ENCODE peak calls at places on chromosomes 1 and 21, in six cellular contexts. R is aorta, G is mammary epithelial cell, B is prostate gland, T is pancreas, S is adrenal gland. W is an unnamed sample. For H3K4me1, the result is how much of the 10 kb centered on the place peaks cover.

GRCh38 chr1:43822040-43822439 is 111.6 kb upstream of the ARTN start:
- DNase-seq in R (peak), G (peak), B (no peak), T (no peak), S (peak), W (peak)

GRCh38 chr1:87578464-87578863 is 249.8 kb downstream of the LMO4 start:
- DNase-seq in R (no peak), G (no peak), B (no peak), T (no peak), S (no peak), W (no peak)

GRCh38 chr1:18931731-18932130 is 24.7 kb downstream of the IFFO2 start:
- DNase-seq in R (no peak), G (no peak), B (no peak), T (no peak), S (no peak), W (no peak)

GRCh38 chr1:24119859-24120756 is 8.2 kb upstream of the MYOM3 start:
- DNase-seq in R (peak), G (peak), B (peak), T (peak), S (peak), W (peak)

GRCh38 chr1:10283318-10283984 is 73.1 kb downstream of the KIF1B start:
- DNase-seq in R (no peak), G (no peak), B (no peak), T (no peak), S (no peak), W (no peak)

GRCh38 chr1:96521994-96522760 is 199.4 kb upstream of the PTBP2 start:
- DNase-seq in R (no peak), G (peak), B (no peak), T (no peak), S (no peak), W (no peak)

GRCh38 chr1:64052777-64053176 is 150.6 kb upstream of the UBE2U start:
- DNase-seq in R (no peak), G (no peak), B (no peak), T (no peak), S (no peak), W (no peak)

GRCh38 chr1:198755715-198756114 is 116.9 kb downstream of the PTPRC start:
- DNase-seq in R (no peak), G (no peak), B (no peak), T (no peak), S (no peak), W (no peak)

GRCh38 chr1:226827458-226827857 is 43.0 kb upstream of the PSEN2 start:
- DNase-seq in R (peak), G (no peak), B (no peak), T (peak), S (peak), W (peak)

GRCh38 chr1:166884040-166884642 is 8.1 kb upstream of the TADA1 start:
- DNase-seq in R (peak), G (peak), B (peak), T (peak), S (peak), W (peak)

GRCh38 chr1:71087713-71088112 is 6.9 kb upstream of the ZRANB2 start:
- DNase-seq in R (no peak), G (no peak), B (no peak), T (no peak), S (no peak), W (no peak)

GRCh38 chr1:183300828-183301227 is 114.8 kb downstream of the LAMC2 start:
- DNase-seq in R (no peak), G (no peak), B (no peak), T (no peak), S (no peak), W (no peak)

GRCh38 chr1:236774926-236775325 is 20.2 kb upstream of the MTR start:
- DNase-seq in R (no peak), G (no peak), B (no peak), T (no peak), S (no peak), W (no peak)

GRCh38 chr1:111032295-111032897 is 68.7 kb upstream of the LRIF1 start:
- DNase-seq in R (no peak), G (peak), B (peak), T (no peak), S (no peak), W (peak)

GRCh38 chr1:101474039-101474665 is 237.3 kb downstream of the S1PR1 start:
- DNase-seq in R (no peak), G (peak), B (no peak), T (no peak), S (no peak), W (no peak)

GRCh38 chr1:110123224-110123623 is 11.0 kb downstream of the UBL4B start:
- DNase-seq in R (no peak), G (no peak), B (no peak), T (no peak), S (no peak), W (no peak)

GRCh38 chr1:23169727-23170335 is 1.2 kb upstream of the LUZP1 start:
- DNase-seq in R (peak), G (peak), B (peak), T (no peak), S (peak), W (peak)

GRCh38 chr1:21814241-21814918 is 2.3 kb downstream of the LDLRAD2 start:
- DNase-seq in R (no peak), G (no peak), B (no peak), T (no peak), S (peak), W (no peak)

GRCh38 chr1:48966583-48966982 is 189.9 kb upstream of the BEND5 start:
- DNase-seq in R (no peak), G (no peak), B (no peak), T (no peak), S (no peak), W (no peak)

GRCh38 chr21:16588433-16588860 is 858.7 kb downstream of the USP25 start:
- DNase-seq in R (peak), G (peak), B (peak), T (peak), S (peak), W (peak)

GRCh38 chr1:39177641-39178040 is 26.9 kb upstream of the MACF1 start:
- DNase-seq in R (no peak), G (no peak), B (no peak), T (no peak), S (no peak), W (no peak)

GRCh38 chr1:76314730-76315129 is 240.2 kb downstream of the ST6GALNAC3 start:
- DNase-seq in R (no peak), G (no peak), B (no peak), T (no peak), S (no peak), W (no peak)

GRCh38 chr1:188769181-188769580 is 1708.5 kb downstream of the BRINP3 start:
- DNase-seq in R (no peak), G (no peak), B (no peak), T (no peak), S (no peak), W (no peak)

GRCh38 chr1:96519851-96520281 is 201.7 kb upstream of the PTBP2 start:
- DNase-seq in R (no peak), G (no peak), B (no peak), T (no peak), S (no peak), W (no peak)

GRCh38 chr1:231376101-231376500 is 38.0 kb downstream of the SPRTN start:
- DNase-seq in R (no peak), G (no peak), B (no peak), T (no peak), S (no peak), W (no peak)

GRCh38 chr1:88646852-88647645 is 37.0 kb upstream of the PKN2 start:
- DNase-seq in R (no peak), G (peak), B (no peak), T (no peak), S (no peak), W (no peak)

GRCh38 chr1:49527606-49528305 is 496.0 kb downstream of the AGBL4 start:
- DNase-seq in R (no peak), G (no peak), B (no peak), T (no peak), S (no peak), W (no peak)

GRCh38 chr1:25804244-25804963 is 4.4 kb downstream of the SELENON start:
- DNase-seq in R (peak), G (no peak), B (no peak), T (no peak), S (no peak), W (no peak)

GRCh38 chr1:178575611-178576331 is 62.9 kb downstream of the TEX35 start:
- DNase-seq in R (no peak), G (no peak), B (no peak), T (no peak), S (no peak), W (no peak)

GRCh38 chr1:152917794-152918193 is 9.4 kb downstream of the IVL start:
- DNase-seq in R (no peak), G (peak), B (no peak), T (no peak), S (peak), W (no peak)

GRCh38 chr1:82015444-82015843 is 214.7 kb downstream of the ADGRL2 start:
- DNase-seq in R (no peak), G (no peak), B (no peak), T (no peak), S (no peak), W (no peak)

GRCh38 chr1:33764149-33764548 is 99.7 kb upstream of the HMGB4 start:
- DNase-seq in R (no peak), G (no peak), B (no peak), T (no peak), S (no peak), W (no peak)

GRCh38 chr1:7471836-7472235 is 299.3 kb upstream of the VAMP3 start:
- DNase-seq in R (no peak), G (no peak), B (no peak), T (no peak), S (no peak), W (no peak)

GRCh38 chr1:7473223-7474142 is 297.6 kb upstream of the VAMP3 start:
- DNase-seq in R (no peak), G (no peak), B (no peak), T (no peak), S (no peak), W (peak)

GRCh38 chr1:7469255-7469938 is 301.7 kb upstream of the VAMP3 start:
- DNase-seq in R (peak), G (peak), B (no peak), T (no peak), S (peak), W (no peak)

GRCh38 chr1:7468248-7468647 is 302.8 kb upstream of the VAMP3 start:
- DNase-seq in R (no peak), G (peak), B (no peak), T (no peak), S (no peak), W (no peak)

GRCh38 chr1:7470904-7471638 is 300.0 kb upstream of the VAMP3 start:
- DNase-seq in R (peak), G (peak), B (peak), T (no peak), S (peak), W (peak)
- H3K27ac ChIP-seq in R (peak), G (peak), B (no peak), T (no peak), S (no peak), W (peak)

DNA sequence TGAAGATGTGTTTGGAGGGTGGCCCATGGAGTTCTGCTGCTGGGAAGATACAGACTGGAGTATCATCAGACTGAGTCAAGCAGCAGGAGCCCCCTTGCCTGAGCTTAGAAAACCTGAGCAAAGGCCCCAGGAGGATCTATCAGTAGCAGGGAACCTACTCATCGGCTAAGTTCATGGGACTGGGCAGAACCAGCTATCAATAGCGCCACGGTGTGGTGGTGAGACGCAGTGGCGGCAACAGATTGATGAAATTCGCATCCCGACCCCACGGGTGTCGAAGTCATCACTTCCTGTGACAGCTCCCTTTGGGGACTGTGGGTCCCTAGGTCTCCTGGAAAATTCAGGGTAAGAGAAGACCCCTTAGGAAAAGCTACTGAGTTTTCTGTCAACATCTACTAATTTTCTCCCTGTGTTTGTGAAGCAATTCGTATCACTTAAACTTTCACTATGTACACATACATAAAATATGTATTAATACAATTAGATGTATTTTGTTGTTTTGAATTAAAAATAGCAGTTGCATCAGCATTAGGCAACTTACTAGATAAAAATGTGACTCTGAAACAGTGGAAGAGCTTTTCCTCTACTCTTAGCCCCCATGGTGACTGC is 7.1 kb upstream of the CACNA1S start:
- DNase-seq in R (peak), G (no peak), B (no peak), T (no peak), S (peak), W (peak)
- H3K4me1 ChIP-seq in R (under half), G (under half), B (under half), T (under half), S (under half), W (under half)

DNA sequence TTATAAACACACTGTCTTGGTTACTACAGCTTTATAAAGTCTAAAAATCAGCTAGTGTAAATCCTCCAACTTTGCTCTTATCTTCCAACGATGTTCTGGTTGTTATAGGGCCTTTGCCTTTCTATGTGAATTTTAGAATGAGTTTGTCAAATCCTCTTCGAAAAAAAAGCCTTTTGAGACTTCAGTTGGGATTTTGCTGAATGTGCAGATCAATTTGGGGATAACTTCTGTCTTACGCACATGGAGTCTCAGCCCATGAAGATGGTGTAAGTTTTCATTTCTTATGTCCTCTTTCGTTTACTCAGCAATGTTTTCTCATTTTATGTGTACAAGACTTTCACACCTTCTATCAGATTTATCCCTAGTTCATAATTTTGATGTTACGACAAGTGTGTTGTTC is 64.8 kb upstream of the ADARB1 start:
- DNase-seq in R (no peak), G (no peak), B (no peak), T (no peak), S (no peak), W (no peak)
- H3K27ac ChIP-seq in R (no peak), G (no peak), B (no peak), T (no peak), S (no peak), W (no peak)

GRCh38 chr21:45397381-45397780 is 7.6 kb upstream of the COL18A1 start:
- DNase-seq in R (no peak), G (no peak), B (no peak), T (no peak), S (no peak), W (no peak)

GRCh38 chr21:45393021-45393420 is 11.9 kb upstream of the COL18A1 start:
- DNase-seq in R (peak), G (no peak), B (no peak), T (peak), S (peak), W (no peak)

GRCh38 chr21:45393833-45394638 is 10.9 kb upstream of the COL18A1 start:
- DNase-seq in R (peak), G (no peak), B (no peak), T (peak), S (peak), W (no peak)

GRCh38 chr21:45392206-45392971 is 12.6 kb upstream of the COL18A1 start:
- DNase-seq in R (peak), G (no peak), B (no peak), T (peak), S (peak), W (no peak)

DNA sequence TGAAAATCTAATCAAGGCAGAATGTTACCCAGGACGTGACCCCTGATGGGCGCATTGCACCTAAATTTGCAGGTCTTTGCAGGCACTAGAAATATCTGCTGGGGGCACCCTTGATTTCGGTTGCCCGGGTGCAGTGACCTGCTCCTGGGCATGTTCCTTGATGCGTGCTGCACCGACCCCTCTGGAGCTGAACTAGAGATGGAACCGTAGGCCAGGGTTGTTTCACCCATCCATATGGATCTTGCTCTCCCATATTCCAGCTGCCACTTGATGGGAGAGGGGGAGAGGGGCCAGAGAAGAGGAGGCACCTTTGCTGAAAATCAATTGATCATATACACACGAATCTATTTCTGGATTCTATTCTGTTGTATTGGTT is 8.4 kb upstream of the COL18A1 start:
- DNase-seq in R (peak), G (no peak), B (no peak), T (no peak), S (peak), W (no peak)
- H3K4me1 ChIP-seq in R (under half), G (under half), B (under half), T (under half), S (under half), W (under half)

DNA sequence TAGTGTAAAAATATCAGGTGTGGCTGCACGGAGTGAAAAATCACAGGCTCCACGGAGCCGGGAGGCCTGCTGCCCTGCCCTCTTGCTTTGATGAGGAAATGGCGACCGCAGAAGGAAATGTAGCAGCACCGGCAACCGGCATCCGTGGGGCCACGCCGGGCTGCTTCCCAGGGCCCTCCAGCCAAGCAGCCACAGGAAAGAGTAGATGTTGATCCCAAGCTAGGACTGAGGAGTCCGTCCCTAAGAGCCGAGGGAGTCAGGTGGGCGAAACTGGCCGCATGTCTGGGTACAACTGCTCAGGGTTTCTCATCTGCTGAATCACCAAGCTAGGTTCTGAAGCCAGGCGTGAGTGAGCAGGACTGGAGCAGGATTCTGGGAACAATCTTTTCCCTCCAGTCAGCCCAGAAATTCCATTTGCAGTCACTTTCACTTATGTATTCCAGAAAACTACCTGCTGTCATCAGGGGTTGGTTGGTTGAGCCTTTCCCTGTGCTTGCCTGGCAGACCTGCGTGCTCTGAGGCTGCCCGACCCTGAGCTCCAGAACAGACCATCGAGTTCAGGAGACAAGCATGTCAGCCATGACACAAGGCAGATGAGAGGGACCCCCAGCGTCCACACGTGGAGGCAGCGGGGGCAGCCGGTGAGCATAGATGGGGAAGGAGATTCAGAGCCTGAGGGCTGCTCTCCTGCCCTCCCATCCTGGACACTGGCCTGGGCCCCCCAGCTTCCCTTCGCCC is 5.8 kb upstream of the ITGB2 start:
- DNase-seq in R (peak), G (peak), B (no peak), T (no peak), S (no peak), W (no peak)
- H3K27ac ChIP-seq in R (no peak), G (peak), B (no peak), T (no peak), S (no peak), W (no peak)

GRCh38 chr1:69691179-69691578 is 123.5 kb downstream of the LRRC7 start:
- DNase-seq in R (no peak), G (no peak), B (no peak), T (no peak), S (no peak), W (no peak)

GRCh38 chr1:69697343-69697742 is 129.6 kb downstream of the LRRC7 start:
- DNase-seq in R (no peak), G (no peak), B (no peak), T (no peak), S (no peak), W (no peak)

GRCh38 chr1:69688178-69688577 is 120.5 kb downstream of the LRRC7 start:
- DNase-seq in R (no peak), G (no peak), B (no peak), T (no peak), S (no peak), W (no peak)

DNA sequence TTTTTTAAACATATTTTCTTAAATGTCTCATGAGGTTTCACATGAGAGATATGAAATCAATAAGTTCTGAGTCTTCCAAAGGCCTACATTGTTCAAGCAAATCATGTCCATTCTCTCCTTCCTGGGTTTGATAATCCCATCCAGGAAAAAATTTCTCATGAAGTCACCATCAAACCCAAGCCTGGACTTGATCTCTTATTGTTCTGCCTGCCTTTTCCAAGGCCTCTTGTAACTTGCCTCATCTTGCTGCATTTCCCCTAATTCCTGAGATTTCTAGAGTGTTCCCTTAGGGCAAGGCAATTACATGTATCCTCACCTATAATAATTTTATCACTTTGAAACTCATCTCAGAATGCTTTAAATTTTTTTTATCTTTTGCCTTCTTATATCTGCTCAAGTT is 126.2 kb downstream of the LRRC7 start:
- DNase-seq in R (no peak), G (peak), B (no peak), T (no peak), S (no peak), W (no peak)
- H3K4me1 ChIP-seq in R (under half), G (under half), B (under half), T (under half), S (under half), W (under half)

DNA sequence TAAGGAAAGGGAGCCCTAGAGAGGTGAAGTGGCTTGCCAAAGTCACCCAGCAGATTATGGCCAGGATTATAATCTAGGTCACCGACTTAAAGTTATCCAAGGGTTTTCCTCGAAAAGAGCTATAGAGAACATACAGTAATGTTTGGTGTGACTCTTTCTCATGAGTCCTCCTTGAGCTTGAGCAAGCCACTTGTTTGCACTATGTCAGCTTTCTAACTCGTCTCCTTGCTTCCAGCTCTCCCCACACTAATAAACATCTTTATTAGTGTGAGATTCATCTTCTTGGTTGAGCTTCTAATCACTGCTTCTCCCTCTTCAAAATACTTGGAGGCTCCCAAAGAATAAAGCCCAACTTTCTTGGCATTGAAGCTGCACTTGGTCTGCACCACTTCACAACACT is 390.0 kb upstream of the USP24 start:
- DNase-seq in R (no peak), G (no peak), B (no peak), T (no peak), S (no peak), W (no peak)
- H3K27ac ChIP-seq in R (peak), G (no peak), B (peak), T (no peak), S (no peak), W (no peak)

GRCh38 chr1:53729536-53730485 is 9.2 kb downstream of the GLIS1 start:
- DNase-seq in R (no peak), G (no peak), B (no peak), T (no peak), S (no peak), W (no peak)
- H3K4me1 ChIP-seq in R (under half), G (under half), B (under half), T (under half), S (under half), W (under half)

W was measured in lung.